ENCODE peak calls at places on chromosomes 3 and 15, in five cellular contexts. One of them, this sample, is unnamed.

GRCh38 chr3:185312006-185312405 is 50.9 kb upstream of the MAP3K13 start:
- DNase-seq in activated CD8-positive, alpha-beta memory T cell treated with anti-CD3 and anti-CD28 coated beads for 1 hour: no peak
- DNase-seq in H54: no peak
- DNase-seq in HCEC 1CT: no peak
- DNase-seq in glutamatergic neuron: no peak
- DNase-seq in this sample: no peak

GRCh38 chr3:159150176-159150575 is 348.3 kb downstream of the MFSD1 start:
- DNase-seq in glutamatergic neuron: no peak
- DNase-seq in HCEC 1CT: no peak
- DNase-seq in H54: no peak
- DNase-seq in activated CD8-positive, alpha-beta memory T cell treated with anti-CD3 and anti-CD28 coated beads for 1 hour: no peak
- DNase-seq in this sample: no peak

GRCh38 chr3:117853923-117854322 is 1144.3 kb downstream of the TUSC7 start:
- DNase-seq in activated CD8-positive, alpha-beta memory T cell treated with anti-CD3 and anti-CD28 coated beads for 1 hour: no peak
- DNase-seq in H54: no peak
- DNase-seq in HCEC 1CT: peak
- DNase-seq in glutamatergic neuron: no peak
- DNase-seq in this sample: peak

GRCh38 chr15:67816668-67817067 is 8.6 kb upstream of the SKOR1 start:
- DNase-seq in glutamatergic neuron: no peak
- DNase-seq in activated CD8-positive, alpha-beta memory T cell treated with anti-CD3 and anti-CD28 coated beads for 1 hour: no peak
- DNase-seq in H54: no peak
- DNase-seq in HCEC 1CT: no peak
- DNase-seq in this sample: no peak

GRCh38 chr3:39213613-39214012 is 21.2 kb upstream of the XIRP1 start:
- DNase-seq in H54: no peak
- DNase-seq in activated CD8-positive, alpha-beta memory T cell treated with anti-CD3 and anti-CD28 coated beads for 1 hour: no peak
- DNase-seq in glutamatergic neuron: no peak
- DNase-seq in HCEC 1CT: no peak
- DNase-seq in this sample: no peak

GRCh38 chr3:187242900-187243299 is 45.6 kb downstream of the RTP1 start:
- DNase-seq in HCEC 1CT: no peak
- DNase-seq in glutamatergic neuron: no peak
- DNase-seq in H54: no peak
- DNase-seq in activated CD8-positive, alpha-beta memory T cell treated with anti-CD3 and anti-CD28 coated beads for 1 hour: no peak
- DNase-seq in this sample: no peak

GRCh38 chr3:42895332-42895868 is 10.5 kb upstream of the ZNF662 start:
- DNase-seq in HCEC 1CT: no peak
- DNase-seq in activated CD8-positive, alpha-beta memory T cell treated with anti-CD3 and anti-CD28 coated beads for 1 hour: no peak
- DNase-seq in H54: no peak
- DNase-seq in glutamatergic neuron: no peak
- DNase-seq in this sample: no peak

GRCh38 chr15:62903437-62903836 is 139.1 kb upstream of the TPM1 start:
- DNase-seq in H54: no peak
- DNase-seq in activated CD8-positive, alpha-beta memory T cell treated with anti-CD3 and anti-CD28 coated beads for 1 hour: no peak
- DNase-seq in glutamatergic neuron: no peak
- DNase-seq in HCEC 1CT: no peak
- DNase-seq in this sample: no peak

GRCh38 chr3:156964562-156964961 is 138.4 kb downstream of the LEKR1 start:
- DNase-seq in glutamatergic neuron: no peak
- DNase-seq in HCEC 1CT: peak
- DNase-seq in H54: no peak
- DNase-seq in activated CD8-positive, alpha-beta memory T cell treated with anti-CD3 and anti-CD28 coated beads for 1 hour: no peak
- DNase-seq in this sample: peak

GRCh38 chr15:79673416-79674123 is 223.2 kb downstream of the MTHFS start:
- DNase-seq in activated CD8-positive, alpha-beta memory T cell treated with anti-CD3 and anti-CD28 coated beads for 1 hour: no peak
- DNase-seq in H54: no peak
- DNase-seq in HCEC 1CT: peak
- DNase-seq in glutamatergic neuron: no peak
- DNase-seq in this sample: peak

GRCh38 chr15:76336254-76337046 is at the start of gene ISL2:
- DNase-seq in activated CD8-positive, alpha-beta memory T cell treated with anti-CD3 and anti-CD28 coated beads for 1 hour: no peak
- DNase-seq in HCEC 1CT: peak
- DNase-seq in glutamatergic neuron: peak
- DNase-seq in H54: peak
- DNase-seq in this sample: peak

GRCh38 chr3:101340591-101340990 is 20.2 kb upstream of the IMPG2 start:
- DNase-seq in glutamatergic neuron: no peak
- DNase-seq in activated CD8-positive, alpha-beta memory T cell treated with anti-CD3 and anti-CD28 coated beads for 1 hour: no peak
- DNase-seq in H54: no peak
- DNase-seq in HCEC 1CT: no peak
- DNase-seq in this sample: no peak

GRCh38 chr3:151859125-151859741 is 14.2 kb upstream of the SUCNR1 start:
- DNase-seq in H54: no peak
- DNase-seq in HCEC 1CT: no peak
- DNase-seq in activated CD8-positive, alpha-beta memory T cell treated with anti-CD3 and anti-CD28 coated beads for 1 hour: no peak
- DNase-seq in glutamatergic neuron: no peak
- DNase-seq in this sample: no peak

GRCh38 chr3:157130138-157130880 is 29.6 kb downstream of the CCNL1 start:
- DNase-seq in activated CD8-positive, alpha-beta memory T cell treated with anti-CD3 and anti-CD28 coated beads for 1 hour: peak
- DNase-seq in glutamatergic neuron: peak
- DNase-seq in HCEC 1CT: no peak
- DNase-seq in H54: peak
- DNase-seq in this sample: peak

GRCh38 chr3:105364113-105364512 is 2.6 kb upstream of the ALCAM start:
- DNase-seq in HCEC 1CT: peak
- DNase-seq in H54: no peak
- DNase-seq in glutamatergic neuron: no peak
- DNase-seq in activated CD8-positive, alpha-beta memory T cell treated with anti-CD3 and anti-CD28 coated beads for 1 hour: no peak
- DNase-seq in this sample: no peak

GRCh38 chr15:63305276-63305675 is 27.9 kb downstream of the APH1B start:
- DNase-seq in HCEC 1CT: no peak
- DNase-seq in glutamatergic neuron: no peak
- DNase-seq in activated CD8-positive, alpha-beta memory T cell treated with anti-CD3 and anti-CD28 coated beads for 1 hour: no peak
- DNase-seq in H54: no peak
- DNase-seq in this sample: no peak

GRCh38 chr3:40079845-40080240 is 229.7 kb upstream of the EIF1B start:
- DNase-seq in glutamatergic neuron: no peak
- DNase-seq in activated CD8-positive, alpha-beta memory T cell treated with anti-CD3 and anti-CD28 coated beads for 1 hour: no peak
- DNase-seq in H54: no peak
- DNase-seq in HCEC 1CT: peak
- DNase-seq in this sample: no peak

GRCh38 chr3:195056506-195056905 is 214.5 kb downstream of the XXYLT1 start:
- DNase-seq in activated CD8-positive, alpha-beta memory T cell treated with anti-CD3 and anti-CD28 coated beads for 1 hour: no peak
- DNase-seq in glutamatergic neuron: no peak
- DNase-seq in H54: no peak
- DNase-seq in HCEC 1CT: no peak
- DNase-seq in this sample: no peak

GRCh38 chr3:104989878-104990277 is 376.8 kb upstream of the ALCAM start:
- DNase-seq in activated CD8-positive, alpha-beta memory T cell treated with anti-CD3 and anti-CD28 coated beads for 1 hour: no peak
- DNase-seq in glutamatergic neuron: no peak
- DNase-seq in HCEC 1CT: no peak
- DNase-seq in H54: no peak
- DNase-seq in this sample: no peak

GRCh38 chr3:107198522-107199271 is 178.5 kb upstream of the CCDC54 start:
- DNase-seq in activated CD8-positive, alpha-beta memory T cell treated with anti-CD3 and anti-CD28 coated beads for 1 hour: no peak
- DNase-seq in HCEC 1CT: no peak
- DNase-seq in H54: no peak
- DNase-seq in glutamatergic neuron: peak
- DNase-seq in this sample: peak

GRCh38 chr3:49333091-49333490 is 6.8 kb downstream of the USP4 start:
- DNase-seq in glutamatergic neuron: no peak
- DNase-seq in H54: no peak
- DNase-seq in HCEC 1CT: no peak
- DNase-seq in activated CD8-positive, alpha-beta memory T cell treated with anti-CD3 and anti-CD28 coated beads for 1 hour: no peak
- DNase-seq in this sample: no peak

GRCh38 chr3:197364410-197365071 is 66.1 kb upstream of the DLG1 start:
- DNase-seq in H54: no peak
- DNase-seq in HCEC 1CT: no peak
- DNase-seq in activated CD8-positive, alpha-beta memory T cell treated with anti-CD3 and anti-CD28 coated beads for 1 hour: no peak
- DNase-seq in glutamatergic neuron: no peak
- DNase-seq in this sample: no peak

This sample was measured in AG20443.